ENCODE peak calls at places on chromosomes 5 and 9, in six cellular contexts. X, A, W, Y, H and E are unnamed samples. For H3K4me1, the result is how much of the 10 kb centered on the place peaks cover.

GRCh38 chr9:124267271-124267807 is 9.6 kb downstream of the NEK6 start:
- DNase-seq in X (no peak), A (peak), W (no peak), Y (no peak), H (no peak), E (no peak)

GRCh38 chr5:124844371-124844770 is 97.9 kb upstream of the ZNF608 start:
- DNase-seq in X (no peak), A (no peak), W (no peak), Y (no peak), H (no peak), E (no peak)

GRCh38 chr5:139481122-139481533 is 1.4 kb downstream of the STING1 start:
- DNase-seq in X (no peak), A (no peak), W (no peak), Y (no peak), H (no peak), E (no peak)

GRCh38 chr9:98823666-98824334 is 16.3 kb downstream of the GALNT12 start:
- DNase-seq in X (no peak), A (no peak), W (no peak), Y (no peak), H (no peak), E (no peak)

GRCh38 chr9:131735238-131736181 is 4.4 kb downstream of the RAPGEF1 start:
- DNase-seq in X (no peak), A (peak), W (no peak), Y (no peak), H (no peak), E (peak)

GRCh38 chr5:126007841-126008240 is 415.4 kb upstream of the GRAMD2B start:
- DNase-seq in X (no peak), A (no peak), W (no peak), Y (no peak), H (no peak), E (no peak)

GRCh38 chr5:148912714-148913398 is 86.4 kb downstream of the ADRB2 start:
- DNase-seq in X (no peak), A (no peak), W (no peak), Y (no peak), H (peak), E (peak)

GRCh38 chr5:35851282-35851681 is 5.4 kb upstream of the IL7R start:
- DNase-seq in X (no peak), A (no peak), W (no peak), Y (no peak), H (no peak), E (no peak)

GRCh38 chr5:84524491-84524890 is 139.8 kb upstream of the EDIL3 start:
- DNase-seq in X (no peak), A (no peak), W (no peak), Y (no peak), H (no peak), E (no peak)

GRCh38 chr9:87160148-87161107 is 213.1 kb upstream of the GAS1 start:
- DNase-seq in X (no peak), A (no peak), W (no peak), Y (no peak), H (no peak), E (no peak)

GRCh38 chr5:79191457-79191856 is 44.5 kb upstream of the JMY start:
- DNase-seq in X (no peak), A (no peak), W (no peak), Y (no peak), H (no peak), E (no peak)

GRCh38 chr9:112360047-112360804 is 19.7 kb upstream of the HSDL2 start:
- DNase-seq in X (no peak), A (no peak), W (no peak), Y (no peak), H (no peak), E (no peak)

GRCh38 chr5:52864376-52864775 is 76.7 kb downstream of the ITGA1 start:
- DNase-seq in X (no peak), A (no peak), W (no peak), Y (no peak), H (no peak), E (no peak)

GRCh38 chr5:140351609-140352334 is 5.4 kb upstream of the HBEGF start:
- DNase-seq in X (peak), A (peak), W (no peak), Y (peak), H (no peak), E (peak)

GRCh38 chr5:143207058-143207457 is 196.4 kb downstream of the NR3C1 start:
- DNase-seq in X (no peak), A (no peak), W (no peak), Y (no peak), H (no peak), E (no peak)

GRCh38 chr5:145925803-145926202 is 10.6 kb upstream of the SH3RF2 start:
- DNase-seq in X (no peak), A (no peak), W (no peak), Y (no peak), H (no peak), E (no peak)

GRCh38 chr9:138077126-138077525 is 199.5 kb downstream of the CACNA1B start:
- DNase-seq in X (no peak), A (no peak), W (peak), Y (no peak), H (no peak), E (no peak)

GRCh38 chr9:117224676-117225075 is 190.2 kb downstream of the ASTN2 start:
- DNase-seq in X (no peak), A (no peak), W (no peak), Y (no peak), H (no peak), E (no peak)

GRCh38 chr5:161372682-161373344 is 173.7 kb downstream of the GABRB2 start:
- DNase-seq in X (no peak), A (no peak), W (no peak), Y (no peak), H (no peak), E (no peak)

GRCh38 chr5:154782326-154782725 is 27.1 kb downstream of the LARP1 start:
- DNase-seq in X (no peak), A (peak), W (no peak), Y (no peak), H (no peak), E (no peak)

GRCh38 chr9:128689820-128690683 is 1.0 kb downstream of the SET start:
- DNase-seq in X (no peak), A (peak), W (peak), Y (peak), H (no peak), E (peak)

GRCh38 chr9:137604345-137605145 is 941 bp upstream of the ARRDC1 start:
- DNase-seq in X (no peak), A (no peak), W (no peak), Y (no peak), H (no peak), E (no peak)

DNA sequence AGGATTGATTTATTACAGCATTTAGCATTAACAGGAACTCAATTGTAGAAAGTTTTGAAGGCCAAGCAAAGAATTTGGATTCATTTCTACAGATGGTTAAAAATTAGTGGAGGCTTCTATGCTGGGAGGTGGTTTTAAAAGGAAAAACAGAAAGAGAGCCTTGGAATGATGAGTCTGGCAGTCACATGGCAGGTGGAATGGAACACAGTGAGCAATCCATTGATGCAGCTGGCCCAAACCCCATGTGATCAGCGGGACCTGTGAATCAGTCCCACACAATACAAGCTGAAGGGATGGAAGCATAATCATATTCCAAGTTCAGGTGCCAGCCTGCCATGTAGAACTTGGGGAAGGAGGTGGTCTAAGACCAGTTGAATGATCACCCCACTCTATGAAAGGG is 147.9 kb downstream of the PIP5K1B start:
- DNase-seq in X (no peak), A (no peak), W (no peak), Y (no peak), H (no peak), E (no peak)
- H3K4me1 ChIP-seq in X (under half), A (under half), W (under half), Y (under half), H (under half), E (under half)

DNA sequence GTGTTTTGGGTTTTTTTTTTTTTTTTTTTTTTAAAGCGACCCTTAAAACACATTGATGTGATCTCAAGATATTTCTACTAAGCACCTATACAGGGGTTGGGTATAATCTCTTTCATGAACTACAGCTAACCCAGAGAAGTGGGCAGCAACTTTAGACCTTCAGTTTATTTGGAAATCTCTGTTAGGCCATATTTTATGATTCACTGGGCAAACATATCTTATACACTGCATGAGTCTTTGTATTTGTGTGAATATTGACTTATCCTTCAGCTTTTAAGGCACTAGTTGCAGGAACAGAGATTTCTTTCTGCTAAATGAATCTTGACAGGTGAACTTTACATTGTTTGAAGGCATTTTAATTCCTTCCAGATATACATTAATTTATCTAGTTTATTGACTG is 194.4 kb downstream of the ARRDC3 start:
- DNase-seq in X (no peak), A (no peak), W (no peak), Y (no peak), H (no peak), E (no peak)
- H3K4me3 ChIP-seq in X (no peak), A (no peak), W (no peak), Y (no peak), H (no peak), E (no peak)

DNA sequence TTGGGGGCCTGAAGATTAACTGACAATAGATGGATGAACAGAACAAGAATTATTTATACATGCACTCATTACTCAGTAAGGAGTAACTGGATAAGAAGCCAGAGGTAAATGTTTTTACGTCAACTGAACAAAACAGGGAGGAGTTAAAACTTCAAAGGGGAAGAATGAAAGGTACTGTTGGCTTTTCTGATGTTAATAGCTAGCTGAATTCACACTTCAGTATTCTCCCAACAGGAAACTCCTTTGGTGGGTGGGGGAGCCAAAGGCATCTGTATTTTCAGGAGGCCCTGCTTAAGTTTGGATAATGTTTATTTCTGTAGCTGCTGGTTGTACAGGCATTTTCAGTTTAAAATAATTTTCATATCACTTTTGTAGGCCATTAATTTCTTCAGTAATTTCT is 23.2 kb upstream of the RFK start:
- DNase-seq in X (no peak), A (no peak), W (no peak), Y (no peak), H (no peak), E (no peak)
- H3K4me1 ChIP-seq in X (under half), A (under half), W (under half), Y (under half), H (under half), E (under half)

DNA sequence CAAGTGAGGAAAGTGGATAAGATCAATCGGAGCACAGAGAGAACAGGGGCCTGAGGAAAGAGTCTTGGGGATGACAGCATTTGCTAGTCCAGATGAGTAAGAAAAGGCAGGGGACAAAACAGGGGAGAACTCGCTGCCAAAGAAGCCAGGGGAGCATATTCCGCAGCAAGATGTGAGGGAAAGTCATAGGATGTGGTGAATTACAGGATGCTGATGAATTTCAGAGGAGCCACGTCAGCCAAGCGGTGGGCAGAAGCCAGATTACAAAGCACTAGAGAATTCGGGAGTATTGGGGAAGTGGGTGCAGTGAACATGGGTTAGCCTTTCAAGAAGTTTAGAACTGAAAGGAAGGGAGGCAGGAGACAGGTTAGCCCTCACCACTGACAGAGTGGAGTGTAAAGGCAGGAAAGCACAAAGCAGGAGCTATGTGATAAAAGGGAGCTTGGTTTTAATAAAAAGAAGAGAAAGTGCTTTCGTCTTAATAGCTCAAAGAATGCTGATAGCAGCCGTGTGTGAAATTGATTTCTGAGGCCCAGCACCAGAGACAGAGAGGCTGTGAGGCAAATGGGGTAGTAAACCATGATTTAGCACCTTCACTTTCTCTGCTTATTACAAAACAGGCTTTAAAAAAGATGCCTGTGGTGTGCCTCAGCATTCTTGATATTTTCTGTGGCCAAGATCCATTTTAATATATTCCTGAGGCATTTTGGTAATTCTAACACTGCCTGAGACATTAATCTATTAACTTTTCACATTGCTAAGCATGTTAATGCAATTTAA is 16.8 kb downstream of the ADAMTSL1 start:
- DNase-seq in X (no peak), A (no peak), W (no peak), Y (no peak), H (peak), E (no peak)
- H3K4me3 ChIP-seq in X (no peak), A (no peak), W (no peak), Y (no peak), H (no peak), E (no peak)

GRCh38 chr5:30102185-30102584 is 1091.3 kb upstream of the CDH6 start:
- DNase-seq in X (no peak), A (no peak), W (no peak), Y (no peak), H (no peak), E (no peak)

GRCh38 chr5:30100148-30100547 is 1093.3 kb upstream of the CDH6 start:
- DNase-seq in X (no peak), A (no peak), W (no peak), Y (no peak), H (no peak), E (no peak)

GRCh38 chr5:30100929-30101328 is 1092.6 kb upstream of the CDH6 start:
- DNase-seq in X (no peak), A (no peak), W (no peak), Y (peak), H (no peak), E (no peak)

GRCh38 chr5:30098940-30099339 is 1094.5 kb upstream of the CDH6 start:
- DNase-seq in X (no peak), A (no peak), W (no peak), Y (no peak), H (no peak), E (no peak)

GRCh38 chr5:30099634-30100033 is 1093.9 kb upstream of the CDH6 start:
- DNase-seq in X (no peak), A (no peak), W (no peak), Y (peak), H (no peak), E (no peak)
- H3K4me1 ChIP-seq in X (under half), A (under half), W (under half), Y (half or more), H (under half), E (under half)

GRCh38 chr9:109013678-109014145 is 413 bp upstream of the CTNNAL1 start:
- DNase-seq in X (no peak), A (no peak), W (no peak), Y (no peak), H (no peak), E (no peak)
- H3K4me3 ChIP-seq in X (peak), A (peak), W (peak), Y (peak), H (peak), E (peak)

GRCh38 chr9:70400107-70400892 is 14.2 kb downstream of the KLF9 start:
- DNase-seq in X (no peak), A (no peak), W (no peak), Y (no peak), H (no peak), E (no peak)
- H3K4me1 ChIP-seq in X (under half), A (half or more), W (half or more), Y (under half), H (under half), E (under half)